ENCODE peak calls at places on chromosomes 13 and 19, in nine cellular contexts. B, M, D, G, Z, R, K, A and Q are unnamed samples.

GRCh38 chr13:27432180-27432579 is 7.8 kb downstream of the GTF3A start:
- DNase-seq in B (no peak), M (no peak), D (no peak), G (no peak), Z (no peak), R (no peak), K (no peak), A (no peak), Q (no peak)

GRCh38 chr19:43774103-43774939 is 6.5 kb downstream of the KCNN4 start:
- DNase-seq in B (peak; percentile 85), M (peak; percentile 91), D (no peak), G (no peak), Z (no peak), R (peak; percentile 79), K (no peak), A (peak; percentile 87), Q (peak; percentile 86)

GRCh38 chr13:25468330-25469178 is 96.8 kb downstream of the ATP8A2 start:
- DNase-seq in B (peak; percentile 84), M (peak; percentile 73), D (no peak), G (no peak), Z (no peak), R (no peak), K (no peak), A (peak; percentile 94), Q (peak; percentile 66)

GRCh38 chr13:69109891-69110525 is 997.6 kb upstream of the ATXN8OS start:
- DNase-seq in B (peak; percentile 15), M (peak; percentile 64), D (no peak), G (no peak), Z (no peak), R (no peak), K (no peak), A (no peak), Q (peak; percentile 6)

GRCh38 chr19:8473652-8474476 is 28.6 kb downstream of the PRAM1 start:
- DNase-seq in B (no peak), M (no peak), D (no peak), G (peak; percentile 84), Z (no peak), R (no peak), K (peak; percentile 21), A (no peak), Q (no peak)

GRCh38 chr19:44607049-44607448 is 6.3 kb upstream of the IGSF23 start:
- DNase-seq in B (no peak), M (no peak), D (peak; percentile 82), G (no peak), Z (no peak), R (peak; percentile 57), K (no peak), A (no peak), Q (no peak)

GRCh38 chr13:65911546-65912193 is 1318.5 kb downstream of the PCDH9 start:
- DNase-seq in B (no peak), M (no peak), D (no peak), G (no peak), Z (no peak), R (no peak), K (no peak), A (no peak), Q (no peak)

GRCh38 chr19:535017-535835 is 3.7 kb downstream of the CDC34 start:
- DNase-seq in B (no peak), M (no peak), D (peak; percentile 42), G (no peak), Z (no peak), R (peak; percentile 27), K (no peak), A (no peak), Q (no peak)

GRCh38 chr13:60439201-60439600 is 42.2 kb downstream of the TDRD3 start:
- DNase-seq in B (no peak), M (no peak), D (no peak), G (no peak), Z (no peak), R (no peak), K (no peak), A (no peak), Q (no peak)

GRCh38 chr13:60435762-60436374 is 38.8 kb downstream of the TDRD3 start:
- DNase-seq in B (no peak), M (no peak), D (no peak), G (no peak), Z (no peak), R (no peak), K (peak; percentile 43), A (no peak), Q (no peak)

DNA sequence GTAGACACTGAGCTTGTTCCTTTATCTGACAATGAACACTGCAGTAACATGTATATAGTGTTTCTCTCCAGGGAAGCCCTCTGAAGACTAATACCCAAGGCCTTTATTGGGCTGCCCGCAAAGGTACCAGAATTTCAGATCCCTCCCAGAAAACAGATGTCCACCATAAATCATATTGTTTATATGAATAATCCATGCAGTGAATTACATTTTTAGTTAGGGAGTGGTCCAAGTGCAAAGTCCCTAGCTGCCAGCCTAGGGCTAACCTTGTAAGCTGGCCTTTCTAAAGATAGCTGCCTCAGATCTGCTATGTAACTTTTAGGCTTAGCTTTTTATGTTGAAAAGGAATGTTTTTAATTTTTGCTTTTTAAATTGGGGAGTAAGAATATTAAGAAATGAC is 44.7 kb downstream of the TDRD3 start:
- DNase-seq in B (no peak), M (no peak), D (no peak), G (no peak), Z (no peak), R (no peak), K (no peak), A (no peak), Q (no peak)
- H3K4me3 ChIP-seq in B (no peak overlapping the region), M (no peak overlapping the region), D (no peak overlapping the region), G (no peak overlapping the region), Z (no peak overlapping the region), R (no peak overlapping the region), K (no peak overlapping the region), A (no peak overlapping the region), Q (no peak overlapping the region)

GRCh38 chr19:3068071-3068470 is 5.8 kb upstream of the TLE5 start:
- DNase-seq in B (no peak), M (no peak), D (no peak), G (no peak), Z (no peak), R (no peak), K (no peak), A (peak; percentile 82), Q (no peak)

GRCh38 chr19:3075605-3076431 is 13.5 kb upstream of the TLE5 start:
- DNase-seq in B (peak; percentile 74), M (peak; percentile 75), D (peak; percentile 57), G (peak; percentile 72), Z (no peak), R (peak; percentile 55), K (peak; percentile 43), A (peak; percentile 89), Q (peak; percentile 77)

GRCh38 chr19:3073931-3074595 is 11.8 kb upstream of the TLE5 start:
- DNase-seq in B (no peak), M (peak; percentile 46), D (no peak), G (peak; percentile 42), Z (no peak), R (peak; percentile 40), K (no peak), A (peak; percentile 14), Q (no peak)

GRCh38 chr19:3073159-3073563 is 10.9 kb upstream of the TLE5 start:
- DNase-seq in B (no peak), M (peak; percentile 53), D (no peak), G (no peak), Z (peak; percentile 81), R (peak; percentile 60), K (no peak), A (peak; percentile 75), Q (no peak)

DNA sequence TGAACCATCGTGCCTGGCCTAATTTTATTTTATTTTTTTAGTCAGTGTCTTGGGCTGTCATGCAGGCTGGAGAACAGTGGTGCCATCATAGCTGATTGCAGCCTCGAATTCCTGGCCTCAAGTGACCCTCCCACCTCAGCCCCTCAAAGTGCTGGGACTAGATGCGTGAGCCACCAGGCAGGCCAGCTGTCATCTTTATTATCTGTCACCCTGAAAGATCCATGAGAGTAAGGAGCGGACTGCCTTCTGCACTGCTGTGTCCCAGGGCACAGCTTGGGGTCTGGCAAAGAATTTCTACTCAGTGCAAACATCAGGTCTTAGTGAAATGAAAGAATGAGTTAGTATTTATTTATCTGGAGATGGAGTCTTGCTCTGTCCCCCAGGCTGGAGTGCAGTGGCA is 9.5 kb upstream of the TLE5 start:
- DNase-seq in B (no peak), M (no peak), D (no peak), G (no peak), Z (no peak), R (no peak), K (no peak), A (no peak), Q (no peak)
- H3K4me1 ChIP-seq in B (no peaks in the 10 kb centered on the region), M (peaks cover 3% of the 10 kb centered on the region), D (no peaks in the 10 kb centered on the region), G (peaks cover 39% of the 10 kb centered on the region), Z (peaks cover 27% of the 10 kb centered on the region), R (no peaks in the 10 kb centered on the region), K (no peaks in the 10 kb centered on the region), A (no peaks in the 10 kb centered on the region), Q (no peaks in the 10 kb centered on the region)

DNA sequence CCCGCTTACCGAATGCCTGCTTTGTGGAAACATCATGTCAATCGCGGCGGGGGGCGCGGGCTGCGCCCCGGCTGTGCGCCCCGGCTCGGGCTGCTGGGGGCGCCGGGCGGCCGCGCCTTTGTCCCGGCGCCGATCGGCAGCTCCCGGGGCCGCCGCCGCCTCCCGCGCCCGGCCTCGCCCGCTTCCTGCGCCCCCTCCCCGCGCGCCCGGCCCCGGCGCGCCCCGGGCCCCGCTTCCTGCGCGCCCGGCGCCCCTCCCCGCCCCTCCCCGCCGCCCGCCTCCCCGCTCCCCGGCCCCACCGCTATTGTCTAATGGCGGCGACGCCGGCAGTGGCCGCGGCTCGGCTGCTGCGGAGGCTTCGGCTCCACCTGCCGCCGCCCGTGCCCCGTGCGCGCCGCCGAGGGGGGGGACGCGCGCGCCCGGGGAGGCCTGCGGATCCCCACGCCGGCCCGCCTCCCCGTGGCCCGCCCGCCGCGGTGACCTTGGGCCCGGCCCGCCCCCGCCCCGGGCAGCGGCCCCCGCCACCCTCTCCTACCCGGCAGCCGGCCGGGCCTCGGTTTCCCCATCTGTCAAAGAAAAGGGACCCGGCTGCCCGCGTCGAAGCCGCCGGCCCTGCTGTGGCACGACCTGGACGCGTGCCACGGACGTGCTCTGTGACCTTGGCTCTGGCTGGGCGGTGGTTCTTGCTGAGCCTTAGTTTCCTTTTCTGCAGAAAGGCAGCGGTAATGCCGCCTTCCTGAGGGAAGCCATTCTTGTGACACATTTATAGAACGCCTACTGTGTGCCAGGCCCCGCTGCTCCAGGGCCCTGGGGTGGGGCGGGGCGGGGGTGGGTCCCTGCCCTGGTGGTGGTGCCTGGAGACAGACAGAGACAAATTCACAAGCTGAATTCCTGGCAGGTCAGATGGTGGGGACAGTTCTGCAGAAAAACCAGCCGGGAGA is at the start of gene TLE5:
- DNase-seq in B (peak; percentile 80), M (peak; percentile 61), D (peak; percentile 47), G (peak; percentile 79), Z (no peak), R (peak; percentile 79), K (peak; percentile 45), A (peak; percentile 92), Q (peak; percentile 86)
- TF ChIP-seq EZH2phosphoT487 in B (no peak), M (no peak), D (no peak), G (no peak), Z (no peak), R (no peak), K (no peak), A (no peak), Q (no peak)

DNA sequence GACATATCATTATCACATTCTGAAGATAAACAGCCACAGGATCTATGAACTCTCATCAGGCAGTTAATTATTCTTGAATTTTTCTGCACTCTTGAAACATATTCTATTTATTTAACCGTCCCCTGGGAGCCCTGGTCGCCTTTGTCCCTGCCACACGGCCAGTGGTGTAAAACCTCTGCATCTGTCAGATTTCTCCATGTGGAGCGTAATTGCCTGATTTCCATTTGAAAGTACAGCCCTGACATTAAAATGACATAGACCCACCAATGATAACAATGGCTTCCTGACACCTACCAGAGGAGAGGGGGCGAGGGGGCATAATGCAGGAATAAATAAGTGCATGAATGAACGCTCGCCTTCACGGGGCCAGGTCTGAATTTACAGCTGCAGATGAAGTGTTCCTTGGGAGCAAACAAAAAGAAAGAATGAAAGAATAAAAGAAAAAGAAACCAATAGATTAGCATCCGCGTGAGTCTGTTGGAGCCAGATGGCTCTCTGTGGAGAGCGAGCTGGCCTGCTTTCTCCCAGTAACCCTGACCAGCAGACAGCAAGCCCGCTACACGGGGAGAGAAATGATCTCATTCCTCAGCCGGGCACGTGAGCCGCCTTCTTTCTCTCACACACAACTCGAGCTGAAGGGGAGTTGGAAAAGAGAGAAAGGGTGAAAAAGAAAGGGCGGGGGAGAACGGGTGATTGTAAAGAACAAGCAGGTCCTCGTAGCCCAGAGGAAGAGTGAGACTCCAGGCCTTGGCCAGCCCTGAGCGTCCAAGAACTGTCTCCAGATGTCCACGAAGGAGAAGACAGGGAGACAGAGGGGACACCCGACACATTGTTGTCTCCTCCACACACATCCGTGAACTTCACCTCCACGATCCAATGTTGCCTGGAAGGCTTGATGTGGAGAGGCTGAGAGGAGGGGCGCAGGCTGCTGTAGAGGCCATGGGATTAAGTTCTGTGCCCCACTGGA is 81.2 kb downstream of the RNASEH2B start:
- DNase-seq in B (peak; percentile 49), M (peak; percentile 44), D (no peak), G (no peak), Z (no peak), R (peak; percentile 87), K (no peak), A (peak; percentile 34), Q (peak; percentile 69)
- H3K4me3 ChIP-seq in B (no peak overlapping the region), M (peak overlapping the region; percentile 20), D (no peak overlapping the region), G (no peak overlapping the region), Z (no peak overlapping the region), R (peak overlapping the region; percentile 61), K (no peak overlapping the region), A (no peak overlapping the region), Q (no peak overlapping the region)